ENCODE peak calls at places on chromosomes 16 and 17, in ten cellular contexts. D is colonic mucosa, P is HCT116, U is K562, I is cardiac muscle cell, V is fibroblast of lung, W is left lung, T is endodermal cell, K is sigmoid colon, M is ovary. G is an unnamed sample.
A peak's percentile ranks its signal among the peaks of the same experiment; 100 is the strongest.

GRCh38 chr16:30113031-30113710 is at the start of gene GDPD3:
- DNase-seq in I (no peak), T (peak; percentile 72), K (no peak), M (no peak), U (peak; percentile 78), P (no peak), V (peak; percentile 9), W (no peak), D (peak; percentile 90), G (peak; percentile 65)

GRCh38 chr16:73350707-73351452 is 303.0 kb upstream of the ZFHX3 start:
- DNase-seq in V (no peak), K (no peak), W (no peak), M (no peak), I (no peak), T (no peak), P (no peak), D (no peak), U (no peak), G (no peak)

GRCh38 chr16:70694088-70694487 is 8.2 kb upstream of the MTSS2 start:
- DNase-seq in U (no peak), D (no peak), W (no peak), P (no peak), I (peak; percentile 84), T (peak; percentile 87), K (no peak), V (peak; percentile 74), M (no peak), G (peak; percentile 91)

GRCh38 chr16:30009990-30010816 is 624 bp downstream of the DOC2A start:
- DNase-seq in I (no peak), W (no peak), M (no peak), P (no peak), V (no peak), D (no peak), U (peak; percentile 28), T (no peak), K (no peak), G (peak; percentile 83)

GRCh38 chr17:31068291-31068690 is 26.5 kb upstream of the NF1 start:
- DNase-seq in D (peak; percentile 64), K (no peak), V (peak; percentile 25), I (peak; percentile 56), M (no peak), P (peak; percentile 40), U (peak; percentile 53), W (no peak), T (peak; percentile 93), G (peak; percentile 63)

GRCh38 chr17:50047488-50048126 is 8.3 kb upstream of the ITGA3 start:
- DNase-seq in U (no peak), K (no peak), W (no peak), P (no peak), D (no peak), V (peak; percentile 56), T (peak; percentile 64), M (peak; percentile 12), I (peak; percentile 60), G (no peak)

GRCh38 chr17:16446338-16446983 is 31.1 kb downstream of the TRPV2 start:
- DNase-seq in I (no peak), U (no peak), M (no peak), K (no peak), T (peak; percentile 84), P (no peak), W (no peak), V (no peak), D (no peak), G (no peak)

GRCh38 chr16:65547799-65548446 is 426.1 kb upstream of the CDH11 start:
- DNase-seq in P (no peak), W (no peak), D (no peak), U (no peak), T (peak; percentile 69), V (peak; percentile 84), I (peak; percentile 98), M (no peak), K (no peak), G (peak; percentile 9)

GRCh38 chr16:641326-642188 is at the start of gene MCRIP2:
- DNase-seq in M (peak; percentile 90), K (peak; percentile 91), P (no peak), T (peak; percentile 94), I (peak; percentile 84), W (peak; percentile 97), U (peak; percentile 90), V (peak; percentile 72), D (peak; percentile 91), G (peak; percentile 100)

GRCh38 chr17:1203111-1203966 is 23.6 kb upstream of the ABR start:
- DNase-seq in V (peak; percentile 54), M (peak; percentile 71), T (peak; percentile 97), K (peak; percentile 90), W (peak; percentile 94), U (peak; percentile 97), I (peak; percentile 61), P (no peak), D (peak; percentile 75), G (peak; percentile 100)

GRCh38 chr17:44467108-44467507 is 36.1 kb downstream of the GPATCH8 start:
- DNase-seq in K (no peak), D (no peak), W (no peak), U (no peak), M (no peak), I (no peak), P (no peak), T (no peak), V (no peak), G (no peak)

GRCh38 chr17:54455251-54455868 is 445.3 kb upstream of the TOM1L1 start:
- DNase-seq in U (no peak), I (no peak), T (no peak), K (no peak), V (no peak), W (no peak), P (no peak), D (no peak), M (no peak), G (no peak)

GRCh38 chr16:54651851-54652770 is 278.6 kb upstream of the IRX5 start:
- DNase-seq in U (no peak), P (no peak), I (peak; percentile 23), T (no peak), W (no peak), M (no peak), D (no peak), V (no peak), K (no peak), G (no peak)

GRCh38 chr16:72646615-72647014 is 401.3 kb downstream of the ZFHX3 start:
- DNase-seq in V (no peak), U (no peak), T (no peak), P (no peak), K (no peak), I (peak; percentile 15), D (no peak), W (no peak), M (no peak), G (no peak)

GRCh38 chr17:46853896-46854444 is 2.6 kb downstream of the WNT9B start:
- DNase-seq in D (no peak), K (no peak), W (no peak), V (no peak), T (peak; percentile 58), M (no peak), I (peak; percentile 22), P (no peak), U (no peak), G (no peak)

GRCh38 chr16:70470927-70471341 is 16.5 kb downstream of the FCSK start:
- DNase-seq in W (peak; percentile 87), D (no peak), I (peak; percentile 37), P (no peak), K (no peak), M (no peak), V (no peak), U (peak; percentile 54), T (peak; percentile 87), G (peak; percentile 94)

GRCh38 chr17:50850640-50851039 is 15.3 kb downstream of the WFIKKN2 start:
- DNase-seq in V (no peak), D (no peak), P (no peak), U (no peak), M (no peak), K (no peak), W (no peak), I (no peak), T (peak; percentile 28), G (no peak)

DNA sequence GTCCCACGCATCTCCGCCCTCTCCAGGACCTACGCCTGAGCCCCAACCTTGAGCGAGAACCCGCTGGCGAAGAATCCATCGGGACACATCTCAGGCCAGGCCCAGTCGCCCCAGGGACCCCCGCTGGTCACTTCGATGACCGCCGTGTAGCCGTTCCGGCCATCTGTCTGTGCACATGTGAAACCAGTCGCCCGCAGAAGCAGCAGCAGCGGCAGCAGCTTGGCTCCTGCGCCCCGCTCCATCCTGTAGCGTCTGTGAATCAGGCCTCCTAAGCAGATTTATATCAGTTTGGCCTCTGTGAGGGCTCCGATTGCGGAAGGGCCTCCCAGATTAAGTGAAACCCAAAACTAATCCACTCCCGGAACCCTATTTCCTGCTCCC is at the start of gene VMO1:
- DNase-seq in D (no peak), W (peak; percentile 75), M (no peak), P (no peak), T (peak; percentile 77), U (no peak), V (peak; percentile 22), I (peak; percentile 44), K (peak; percentile 74), G (no peak)
- H3K4me3 ChIP-seq in D (no peak within 1 kb of the TSS), W (peak within 1 kb of the TSS; percentile 8), M (peak within 1 kb of the TSS; percentile 25), P (no peak within 1 kb of the TSS), T (no peak within 1 kb of the TSS), U (no peak within 1 kb of the TSS), V (peak within 1 kb of the TSS; percentile 24), I (no peak within 1 kb of the TSS), K (peak within 1 kb of the TSS; percentile 41), G (no peak within 1 kb of the TSS)

DNA sequence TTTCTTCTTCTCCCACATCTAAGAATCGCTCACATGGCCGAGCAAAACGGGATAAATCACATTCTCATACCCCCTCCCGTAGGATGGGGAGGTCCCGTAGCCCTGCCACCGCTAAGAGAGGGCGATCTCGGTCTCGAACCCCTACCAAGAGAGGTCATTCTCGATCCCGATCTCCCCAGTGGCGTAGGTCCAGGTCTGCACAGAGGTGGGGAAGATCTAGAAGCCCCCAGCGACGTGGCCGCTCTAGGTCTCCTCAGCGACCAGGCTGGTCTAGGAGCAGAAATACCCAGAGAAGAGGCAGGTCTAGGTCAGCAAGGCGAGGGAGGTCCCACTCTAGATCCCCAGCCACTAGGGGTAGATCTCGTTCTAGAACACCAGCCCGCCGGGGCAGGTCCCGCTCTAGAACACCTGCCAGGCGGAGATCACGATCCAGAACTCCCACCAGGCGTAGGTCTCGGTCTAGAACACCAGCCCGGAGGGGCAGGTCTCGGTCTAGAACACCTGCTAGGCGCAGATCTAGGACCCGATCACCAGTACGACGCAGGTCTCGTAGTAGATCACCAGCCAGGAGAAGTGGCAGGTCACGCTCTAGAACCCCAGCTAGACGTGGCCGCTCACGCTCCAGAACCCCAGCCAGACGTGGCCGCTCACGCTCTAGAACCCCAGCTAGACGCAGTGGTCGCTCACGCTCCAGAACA is 9.6 kb downstream of the SRRM2 start:
- DNase-seq in D (no peak), P (no peak), T (no peak), W (peak; percentile 51), K (no peak), M (no peak), U (no peak), V (no peak), I (no peak), G (no peak)
- H3K36me3 ChIP-seq in D (peaks cover 64% of the 10 kb centered on the region), P (peaks cover 99% of the 10 kb centered on the region), T (peaks cover 100% of the 10 kb centered on the region), W (peaks cover 7% of the 10 kb centered on the region), K (peaks cover 100% of the 10 kb centered on the region), M (no peaks in the 10 kb centered on the region), U (peaks cover 100% of the 10 kb centered on the region), V (peaks cover 66% of the 10 kb centered on the region), I (peaks cover 99% of the 10 kb centered on the region), G (peaks cover 90% of the 10 kb centered on the region)

GRCh38 chr17:74903034-74903433 is 9.6 kb upstream of the FADS6 start:
- DNase-seq in K (no peak), I (no peak), U (no peak), D (no peak), P (no peak), M (no peak), V (no peak), T (no peak), W (no peak), G (no peak)
- H3K27me3 ChIP-seq in K (no peaks in the 10 kb centered on the region), I (no peaks in the 10 kb centered on the region), U (peaks cover 39% of the 10 kb centered on the region), D (no peaks in the 10 kb centered on the region), P (no peaks in the 10 kb centered on the region), M (no peaks in the 10 kb centered on the region), V (no peaks in the 10 kb centered on the region), T (peaks cover 17% of the 10 kb centered on the region), W (no peaks in the 10 kb centered on the region), G (peaks cover 2% of the 10 kb centered on the region)

GRCh38 chr16:79195948-79196347 is 404.6 kb downstream of the MAF start:
- DNase-seq in K (no peak), I (no peak), D (no peak), U (no peak), V (no peak), T (no peak), P (no peak), W (no peak), M (no peak), G (no peak)
- H3K4me3 ChIP-seq in K (no peak overlapping the region), I (no peak overlapping the region), D (no peak overlapping the region), U (no peak overlapping the region), V (no peak overlapping the region), T (no peak overlapping the region), P (no peak overlapping the region), W (no peak overlapping the region), M (no peak overlapping the region), G (no peak overlapping the region)

G was measured in H7.